ENCODE peak calls at places on chromosomes 3 and 15, in six cellular contexts. C is left ventricle myocardium inferior, S is A673, F is endothelial cell of umbilical vein, I is brain microvascular endothelial cell, B is nephron progenitor cell. H is an unnamed sample.

GRCh38 chr3:146892041-146892440 is 286.9 kb upstream of the PLSCR5 start:
- DNase-seq in C (no peak), S (no peak), F (no peak), I (no peak), B (no peak), H (no peak)

GRCh38 chr15:69092159-69092558 is 68.3 kb upstream of the GLCE start:
- DNase-seq in C (no peak), S (no peak), F (peak), I (peak), B (no peak), H (no peak)

GRCh38 chr3:153087595-153088566 is 74.1 kb upstream of the RAP2B start:
- DNase-seq in C (peak), S (no peak), F (no peak), I (no peak), B (no peak), H (no peak)

GRCh38 chr15:40340038-40340739 is 550 bp downstream of the CCDC9B start:
- DNase-seq in C (peak), S (peak), F (peak), I (no peak), B (peak), H (no peak)

GRCh38 chr3:129582799-129583198 is 23.7 kb downstream of the PLXND1 start:
- DNase-seq in C (no peak), S (no peak), F (no peak), I (no peak), B (no peak), H (no peak)

GRCh38 chr3:159804726-159805410 is 183.8 kb upstream of the IL12A start:
- DNase-seq in C (peak), S (peak), F (peak), I (peak), B (peak), H (peak)

GRCh38 chr15:45179221-45179985 is 8.4 kb downstream of the SHF start:
- DNase-seq in C (no peak), S (peak), F (no peak), I (no peak), B (no peak), H (no peak)

GRCh38 chr3:14434541-14435151 is 32.2 kb downstream of the SLC6A6 start:
- DNase-seq in C (peak), S (no peak), F (no peak), I (no peak), B (no peak), H (no peak)

GRCh38 chr15:85702321-85703230 is 92.1 kb downstream of the KLHL25 start:
- DNase-seq in C (no peak), S (peak), F (peak), I (peak), B (no peak), H (no peak)

GRCh38 chr3:23240386-23240785 is 37.3 kb downstream of the UBE2E2 start:
- DNase-seq in C (no peak), S (no peak), F (no peak), I (no peak), B (no peak), H (no peak)

GRCh38 chr3:172279191-172279640 is 169.0 kb downstream of the GHSR start:
- DNase-seq in C (no peak), S (no peak), F (no peak), I (no peak), B (no peak), H (no peak)

GRCh38 chr15:29631076-29632070 is 190.9 kb downstream of the TJP1 start:
- DNase-seq in C (no peak), S (no peak), F (no peak), I (no peak), B (no peak), H (no peak)

GRCh38 chr3:112561085-112561692 is 573 bp downstream of the ATG3 start:
- DNase-seq in C (peak), S (peak), F (peak), I (peak), B (peak), H (peak)

GRCh38 chr3:36695769-36696137 is 68.6 kb downstream of the DCLK3 start:
- DNase-seq in C (no peak), S (no peak), F (no peak), I (peak), B (no peak), H (no peak)

GRCh38 chr3:192884831-192885356 is 32.8 kb downstream of the MB21D2 start:
- DNase-seq in C (no peak), S (peak), F (peak), I (no peak), B (no peak), H (no peak)

GRCh38 chr3:194267744-194268658 is 83.1 kb downstream of the CPN2 start:
- DNase-seq in C (peak), S (no peak), F (no peak), I (no peak), B (no peak), H (no peak)

GRCh38 chr3:81723732-81724313 is 37.6 kb downstream of the GBE1 start:
- DNase-seq in C (no peak), S (no peak), F (peak), I (peak), B (no peak), H (no peak)

GRCh38 chr3:63032876-63033275 is 157.7 kb upstream of the CADPS start:
- DNase-seq in C (no peak), S (no peak), F (no peak), I (no peak), B (no peak), H (no peak)

GRCh38 chr3:132315851-132316250 is 1.4 kb upstream of the ACP3 start:
- DNase-seq in C (no peak), S (no peak), F (no peak), I (no peak), B (no peak), H (no peak)

GRCh38 chr15:36905908-36906307 is 194.4 kb downstream of the MEIS2 start:
- DNase-seq in C (no peak), S (no peak), F (peak), I (peak), B (peak), H (no peak)

GRCh38 chr3:66037330-66037985 is 1.3 kb downstream of the MAGI1 start:
- DNase-seq in C (peak), S (peak), F (peak), I (peak), B (peak), H (peak)

GRCh38 chr3:38364721-38365400 is 18.3 kb downstream of the XYLB start:
- DNase-seq in C (no peak), S (no peak), F (no peak), I (no peak), B (no peak), H (no peak)

GRCh38 chr3:170154084-170154483 is 27.4 kb downstream of the PHC3 start:
- DNase-seq in C (no peak), S (no peak), F (no peak), I (no peak), B (no peak), H (no peak)

GRCh38 chr3:142951814-142952213 is 11.7 kb downstream of the PAQR9 start:
- DNase-seq in C (no peak), S (no peak), F (no peak), I (no peak), B (no peak), H (no peak)

GRCh38 chr3:186589856-186590579 is 19.5 kb downstream of the DNAJB11 start:
- DNase-seq in C (no peak), S (no peak), F (no peak), I (no peak), B (no peak), H (no peak)

GRCh38 chr3:186588619-186589018 is 18.1 kb downstream of the DNAJB11 start:
- DNase-seq in C (no peak), S (no peak), F (no peak), I (no peak), B (no peak), H (no peak)

GRCh38 chr3:186590580-186591296 is 20.2 kb downstream of the DNAJB11 start:
- DNase-seq in C (no peak), S (no peak), F (no peak), I (no peak), B (no peak), H (no peak)

GRCh38 chr3:186587183-186587582 is 16.7 kb downstream of the DNAJB11 start:
- DNase-seq in C (no peak), S (no peak), F (no peak), I (no peak), B (no peak), H (no peak)

GRCh38 chr3:186589115-186589514 is 18.6 kb downstream of the DNAJB11 start:
- DNase-seq in C (no peak), S (peak), F (no peak), I (no peak), B (no peak), H (no peak)
- TF ChIP-seq CTCF in C (peak), S (peak), F (no peak), I (peak), B (peak), H (peak)

DNA sequence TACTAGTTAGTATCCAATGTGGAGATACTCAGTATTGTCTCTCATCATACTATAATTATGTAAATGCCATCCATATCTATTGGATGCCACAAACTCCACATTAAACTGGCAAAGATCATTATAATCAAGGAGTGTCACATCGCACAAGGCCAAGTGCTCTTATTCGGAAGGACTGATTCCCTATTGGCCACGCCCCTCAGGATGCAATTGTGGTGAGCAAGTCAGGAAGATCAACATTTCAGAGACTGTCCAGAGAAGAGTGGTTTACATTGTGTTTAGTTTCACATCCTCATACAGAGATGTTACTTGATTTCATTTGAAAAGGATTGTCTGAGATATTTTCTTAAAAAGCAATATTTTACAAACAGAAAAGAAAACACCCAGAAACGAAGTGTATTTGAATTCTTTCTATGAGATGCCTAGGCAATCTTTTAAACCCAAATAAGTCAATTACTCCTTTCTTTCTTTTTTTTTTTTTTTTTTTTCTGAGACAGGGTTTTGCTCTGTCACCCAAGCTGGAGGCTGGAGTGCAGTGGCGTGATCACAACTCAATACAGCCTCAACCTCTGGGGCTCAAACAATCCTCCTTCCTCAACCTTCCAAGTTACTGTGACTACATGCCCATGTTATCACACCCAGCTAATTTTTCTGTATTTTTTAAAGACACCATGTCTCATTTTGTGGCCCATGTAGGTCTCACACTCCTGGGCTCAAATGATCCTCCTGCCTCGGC is 369.1 kb downstream of the RBMS3 start:
- DNase-seq in C (peak), S (no peak), F (peak), I (peak), B (no peak), H (no peak)
- TF ChIP-seq CTCF in C (no peak), S (no peak), F (no peak), I (no peak), B (no peak), H (no peak)

DNA sequence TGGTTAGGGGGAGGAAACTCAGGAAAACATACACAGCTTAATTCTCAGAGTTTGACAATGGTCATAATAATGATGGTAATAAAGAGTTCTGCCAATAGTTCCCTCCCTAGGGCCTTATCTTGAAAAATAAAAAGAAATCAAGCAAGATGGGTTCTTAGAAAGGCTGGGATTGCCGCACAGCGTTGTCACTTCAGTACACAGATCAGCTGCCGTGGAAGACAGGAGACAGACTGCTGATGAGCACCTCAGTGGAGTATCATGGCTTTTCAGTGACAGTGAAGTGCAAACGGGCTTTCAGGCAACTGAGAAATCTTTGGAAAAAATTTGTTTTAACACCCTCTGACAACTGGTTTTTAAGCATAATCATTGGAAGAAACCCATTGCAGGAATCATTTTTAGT is 418.7 kb downstream of the OTOL1 start:
- DNase-seq in C (no peak), S (peak), F (no peak), I (no peak), B (no peak), H (no peak)
- TF ChIP-seq CTCF in C (no peak), S (no peak), F (no peak), I (no peak), B (no peak), H (no peak)

DNA sequence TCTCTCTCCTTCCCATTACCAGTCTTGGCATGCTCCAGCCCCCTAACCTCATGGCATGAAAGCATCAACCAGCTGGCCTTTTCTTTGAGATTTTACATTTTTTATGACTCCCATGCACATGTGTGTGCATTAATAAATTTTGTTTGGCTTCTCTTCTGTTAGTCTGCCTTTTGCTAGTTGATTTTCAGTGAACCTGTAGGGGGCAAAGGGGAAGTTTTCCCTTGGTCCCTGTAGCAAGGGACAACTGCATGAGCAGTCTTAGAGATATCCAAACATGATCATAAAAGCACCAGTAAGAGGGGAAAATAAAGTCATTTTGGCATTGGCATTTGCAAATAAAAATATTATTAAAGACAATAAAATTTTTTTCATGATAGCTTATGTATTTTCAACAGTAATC is 73.7 kb downstream of the OXSM start:
- DNase-seq in C (no peak), S (no peak), F (no peak), I (no peak), B (no peak), H (no peak)
- TF ChIP-seq CTCF in C (no peak), S (peak), F (no peak), I (peak), B (no peak), H (peak)

DNA sequence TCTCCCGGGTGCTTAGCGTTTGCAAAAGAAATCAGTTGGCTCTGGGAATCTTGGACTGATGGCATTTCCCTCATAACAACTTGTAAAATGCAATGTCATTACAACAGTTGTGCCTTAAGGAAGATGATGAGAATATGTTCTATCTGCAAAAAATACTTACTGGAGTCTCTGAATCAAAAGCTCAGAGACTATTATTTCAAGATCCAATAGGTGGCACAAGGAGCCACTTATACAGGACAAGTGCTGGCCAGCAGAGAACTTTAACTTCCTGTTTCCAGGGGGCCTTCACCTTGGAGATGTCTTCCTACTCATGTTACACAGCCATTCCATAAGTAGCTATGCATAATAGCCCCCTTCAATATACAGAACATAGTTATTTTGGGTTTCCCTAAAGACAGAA is 8.9 kb upstream of the RPS27L start:
- DNase-seq in C (no peak), S (peak), F (no peak), I (no peak), B (no peak), H (no peak)
- TF ChIP-seq CTCF in C (no peak), S (peak), F (no peak), I (peak), B (no peak), H (no peak)